ENCODE peak calls at places on chromosomes 12 and 14, in four cellular contexts. One of them, this sample, is unnamed.

GRCh38 chr14:34060747-34061050 is 109.8 kb upstream of the EGLN3 start:
- DNase-seq in lower leg skin: no peak
- DNase-seq in activated CD8-positive, alpha-beta T cell treated with anti-CD3 and anti-CD28 coated beads for 36 hours: no peak
- DNase-seq in fibroblast of lung: no peak
- DNase-seq in this sample: no peak

GRCh38 chr12:103642240-103642864 is 55.3 kb downstream of the STAB2 start:
- DNase-seq in lower leg skin: no peak
- DNase-seq in activated CD8-positive, alpha-beta T cell treated with anti-CD3 and anti-CD28 coated beads for 36 hours: no peak
- DNase-seq in fibroblast of lung: no peak
- DNase-seq in this sample: no peak

GRCh38 chr14:96797188-96797942 is at the start of gene VRK1:
- DNase-seq in lower leg skin: peak; percentile 95
- DNase-seq in activated CD8-positive, alpha-beta T cell treated with anti-CD3 and anti-CD28 coated beads for 36 hours: peak; percentile 95
- DNase-seq in fibroblast of lung: peak; percentile 94
- DNase-seq in this sample: peak; percentile 97

GRCh38 chr12:9673404-9674225 is 4.1 kb downstream of the CLEC2D start:
- DNase-seq in lower leg skin: no peak
- DNase-seq in activated CD8-positive, alpha-beta T cell treated with anti-CD3 and anti-CD28 coated beads for 36 hours: peak; percentile 90
- DNase-seq in fibroblast of lung: peak; percentile 92
- DNase-seq in this sample: peak; percentile 83

GRCh38 chr12:28759334-28759733 is 389.7 kb upstream of the FAR2 start:
- DNase-seq in lower leg skin: no peak
- DNase-seq in activated CD8-positive, alpha-beta T cell treated with anti-CD3 and anti-CD28 coated beads for 36 hours: no peak
- DNase-seq in fibroblast of lung: peak; percentile 21
- DNase-seq in this sample: no peak

GRCh38 chr14:99524091-99524661 is 43.0 kb downstream of the CCNK start:
- DNase-seq in lower leg skin: no peak
- DNase-seq in activated CD8-positive, alpha-beta T cell treated with anti-CD3 and anti-CD28 coated beads for 36 hours: no peak
- DNase-seq in fibroblast of lung: no peak
- DNase-seq in this sample: no peak

GRCh38 chr12:27998170-27999110 is 25.9 kb upstream of the PTHLH start:
- DNase-seq in lower leg skin: no peak
- DNase-seq in activated CD8-positive, alpha-beta T cell treated with anti-CD3 and anti-CD28 coated beads for 36 hours: no peak
- DNase-seq in fibroblast of lung: no peak
- DNase-seq in this sample: no peak

GRCh38 chr12:8065991-8066594 is at the start of gene C3AR1:
- DNase-seq in lower leg skin: no peak
- DNase-seq in activated CD8-positive, alpha-beta T cell treated with anti-CD3 and anti-CD28 coated beads for 36 hours: peak; percentile 46
- DNase-seq in fibroblast of lung: peak; percentile 61
- DNase-seq in this sample: peak; percentile 46

GRCh38 chr14:99809864-99810854 is 16.9 kb downstream of the EML1 start:
- DNase-seq in lower leg skin: peak; percentile 41
- DNase-seq in activated CD8-positive, alpha-beta T cell treated with anti-CD3 and anti-CD28 coated beads for 36 hours: no peak
- DNase-seq in fibroblast of lung: no peak
- DNase-seq in this sample: no peak

GRCh38 chr12:90653051-90653450 is 301.9 kb downstream of the CCER1 start:
- DNase-seq in lower leg skin: no peak
- DNase-seq in activated CD8-positive, alpha-beta T cell treated with anti-CD3 and anti-CD28 coated beads for 36 hours: no peak
- DNase-seq in fibroblast of lung: peak; percentile 6
- DNase-seq in this sample: no peak

GRCh38 chr14:36818794-36819384 is 157.2 kb downstream of the PAX9 start:
- DNase-seq in lower leg skin: no peak
- DNase-seq in activated CD8-positive, alpha-beta T cell treated with anti-CD3 and anti-CD28 coated beads for 36 hours: no peak
- DNase-seq in fibroblast of lung: no peak
- DNase-seq in this sample: no peak

GRCh38 chr14:100155881-100156645 is 3.4 kb downstream of the DEGS2 start:
- DNase-seq in lower leg skin: no peak
- DNase-seq in activated CD8-positive, alpha-beta T cell treated with anti-CD3 and anti-CD28 coated beads for 36 hours: no peak
- DNase-seq in fibroblast of lung: no peak
- DNase-seq in this sample: no peak

GRCh38 chr12:111413442-111414086 is 7.8 kb downstream of the SH2B3 start:
- DNase-seq in lower leg skin: no peak
- DNase-seq in activated CD8-positive, alpha-beta T cell treated with anti-CD3 and anti-CD28 coated beads for 36 hours: no peak
- DNase-seq in fibroblast of lung: peak; percentile 62
- DNase-seq in this sample: no peak

GRCh38 chr12:70543444-70543843 is 93.8 kb downstream of the PTPRB start:
- DNase-seq in lower leg skin: no peak
- DNase-seq in activated CD8-positive, alpha-beta T cell treated with anti-CD3 and anti-CD28 coated beads for 36 hours: no peak
- DNase-seq in fibroblast of lung: peak; percentile 91
- DNase-seq in this sample: no peak

GRCh38 chr14:75884198-75884611 is 97.6 kb downstream of the TGFB3 start:
- DNase-seq in lower leg skin: no peak
- DNase-seq in activated CD8-positive, alpha-beta T cell treated with anti-CD3 and anti-CD28 coated beads for 36 hours: no peak
- DNase-seq in fibroblast of lung: peak; percentile 84
- DNase-seq in this sample: no peak

GRCh38 chr14:69980457-69981414 is 101.5 kb downstream of the SMOC1 start:
- DNase-seq in lower leg skin: no peak
- DNase-seq in activated CD8-positive, alpha-beta T cell treated with anti-CD3 and anti-CD28 coated beads for 36 hours: no peak
- DNase-seq in fibroblast of lung: no peak
- DNase-seq in this sample: no peak

GRCh38 chr12:75739916-75740315 is 228.5 kb upstream of the KRR1 start:
- DNase-seq in lower leg skin: no peak
- DNase-seq in activated CD8-positive, alpha-beta T cell treated with anti-CD3 and anti-CD28 coated beads for 36 hours: no peak
- DNase-seq in fibroblast of lung: no peak
- DNase-seq in this sample: no peak

GRCh38 chr12:49527361-49528130 is 11.3 kb upstream of the KCNH3 start:
- DNase-seq in lower leg skin: no peak
- DNase-seq in activated CD8-positive, alpha-beta T cell treated with anti-CD3 and anti-CD28 coated beads for 36 hours: no peak
- DNase-seq in fibroblast of lung: no peak
- DNase-seq in this sample: no peak

GRCh38 chr14:97703006-97703760 is 906.0 kb downstream of the VRK1 start:
- DNase-seq in lower leg skin: no peak
- DNase-seq in activated CD8-positive, alpha-beta T cell treated with anti-CD3 and anti-CD28 coated beads for 36 hours: peak; percentile 37
- DNase-seq in fibroblast of lung: no peak
- DNase-seq in this sample: peak; percentile 87

GRCh38 chr12:106682594-106683234 is 91.8 kb upstream of the RIC8B start:
- DNase-seq in lower leg skin: no peak
- DNase-seq in activated CD8-positive, alpha-beta T cell treated with anti-CD3 and anti-CD28 coated beads for 36 hours: no peak
- DNase-seq in fibroblast of lung: peak; percentile 51
- DNase-seq in this sample: peak; percentile 56

GRCh38 chr14:100004392-100004791 is 60.8 kb upstream of the EVL start:
- DNase-seq in lower leg skin: no peak
- DNase-seq in activated CD8-positive, alpha-beta T cell treated with anti-CD3 and anti-CD28 coated beads for 36 hours: no peak
- DNase-seq in fibroblast of lung: no peak
- DNase-seq in this sample: no peak

GRCh38 chr14:105477659-105478623 is 3.3 kb downstream of the CRIP2 start:
- DNase-seq in lower leg skin: no peak
- DNase-seq in activated CD8-positive, alpha-beta T cell treated with anti-CD3 and anti-CD28 coated beads for 36 hours: no peak
- DNase-seq in fibroblast of lung: no peak
- DNase-seq in this sample: no peak

GRCh38 chr12:18462437-18462836 is 201.1 kb downstream of the PIK3C2G start:
- DNase-seq in lower leg skin: no peak
- DNase-seq in activated CD8-positive, alpha-beta T cell treated with anti-CD3 and anti-CD28 coated beads for 36 hours: no peak
- DNase-seq in fibroblast of lung: peak; percentile 87
- DNase-seq in this sample: no peak

GRCh38 chr14:106044515-106044914 is 518.1 kb downstream of the TMEM121 start:
- DNase-seq in lower leg skin: no peak
- DNase-seq in activated CD8-positive, alpha-beta T cell treated with anti-CD3 and anti-CD28 coated beads for 36 hours: no peak
- DNase-seq in fibroblast of lung: no peak
- DNase-seq in this sample: peak; percentile 26

GRCh38 chr12:57934804-57935203 is 6.6 kb upstream of the ATP23 start:
- DNase-seq in lower leg skin: no peak
- DNase-seq in activated CD8-positive, alpha-beta T cell treated with anti-CD3 and anti-CD28 coated beads for 36 hours: no peak
- DNase-seq in fibroblast of lung: no peak
- DNase-seq in this sample: no peak

This sample was measured in GM12865.